ENCODE peak calls at places on chromosome 17, in eight cellular contexts. One of them, this sample, is unnamed.

GRCh38 chr17:81062014-81062413 is 27.1 kb downstream of the BAIAP2 start:
- DNase-seq in AG10803: no peak
- DNase-seq in stimulated activated CD4-positive, alpha-beta T cell treated with anti-CD3 and anti-CD28 coated beads, Interleukin-1b, Interleukin-23, amount 100 ng/mL, for 1 hour: no peak
- DNase-seq in AG04450: no peak
- DNase-seq in EL: no peak
- DNase-seq in T-helper 1 cell: no peak
- DNase-seq in astrocyte of the cerebellum: no peak
- DNase-seq in pancreas: no peak
- DNase-seq in this sample: no peak

GRCh38 chr17:15038656-15039055 is 226.5 kb downstream of the PMP22 start:
- DNase-seq in stimulated activated CD4-positive, alpha-beta T cell treated with anti-CD3 and anti-CD28 coated beads, Interleukin-1b, Interleukin-23, amount 100 ng/mL, for 1 hour: no peak
- DNase-seq in astrocyte of the cerebellum: no peak
- DNase-seq in EL: peak
- DNase-seq in AG10803: peak
- DNase-seq in T-helper 1 cell: no peak
- DNase-seq in AG04450: no peak
- DNase-seq in pancreas: no peak
- DNase-seq in this sample: no peak

GRCh38 chr17:19431691-19432090 is 20.7 kb downstream of the RNF112 start:
- DNase-seq in AG04450: no peak
- DNase-seq in AG10803: no peak
- DNase-seq in stimulated activated CD4-positive, alpha-beta T cell treated with anti-CD3 and anti-CD28 coated beads, Interleukin-1b, Interleukin-23, amount 100 ng/mL, for 1 hour: no peak
- DNase-seq in astrocyte of the cerebellum: no peak
- DNase-seq in pancreas: no peak
- DNase-seq in EL: no peak
- DNase-seq in T-helper 1 cell: no peak
- DNase-seq in this sample: no peak

GRCh38 chr17:17506181-17506741 is 10.1 kb upstream of the RASD1 start:
- DNase-seq in stimulated activated CD4-positive, alpha-beta T cell treated with anti-CD3 and anti-CD28 coated beads, Interleukin-1b, Interleukin-23, amount 100 ng/mL, for 1 hour: no peak
- DNase-seq in AG04450: no peak
- DNase-seq in AG10803: no peak
- DNase-seq in EL: no peak
- DNase-seq in astrocyte of the cerebellum: no peak
- DNase-seq in T-helper 1 cell: no peak
- DNase-seq in pancreas: peak
- DNase-seq in this sample: no peak

GRCh38 chr17:75701288-75701687 is 20.0 kb upstream of the ITGB4 start:
- DNase-seq in AG04450: no peak
- DNase-seq in AG10803: no peak
- DNase-seq in astrocyte of the cerebellum: no peak
- DNase-seq in stimulated activated CD4-positive, alpha-beta T cell treated with anti-CD3 and anti-CD28 coated beads, Interleukin-1b, Interleukin-23, amount 100 ng/mL, for 1 hour: no peak
- DNase-seq in T-helper 1 cell: no peak
- DNase-seq in EL: no peak
- DNase-seq in pancreas: no peak
- DNase-seq in this sample: no peak

GRCh38 chr17:74601944-74602572 is 10.0 kb upstream of the CD300LD start:
- DNase-seq in stimulated activated CD4-positive, alpha-beta T cell treated with anti-CD3 and anti-CD28 coated beads, Interleukin-1b, Interleukin-23, amount 100 ng/mL, for 1 hour: no peak
- DNase-seq in pancreas: peak
- DNase-seq in T-helper 1 cell: no peak
- DNase-seq in AG04450: no peak
- DNase-seq in astrocyte of the cerebellum: no peak
- DNase-seq in AG10803: peak
- DNase-seq in EL: peak
- DNase-seq in this sample: no peak

GRCh38 chr17:61806081-61806828 is 57.1 kb downstream of the BRIP1 start:
- DNase-seq in EL: peak
- DNase-seq in astrocyte of the cerebellum: no peak
- DNase-seq in pancreas: no peak
- DNase-seq in T-helper 1 cell: no peak
- DNase-seq in AG04450: no peak
- DNase-seq in AG10803: no peak
- DNase-seq in stimulated activated CD4-positive, alpha-beta T cell treated with anti-CD3 and anti-CD28 coated beads, Interleukin-1b, Interleukin-23, amount 100 ng/mL, for 1 hour: no peak
- DNase-seq in this sample: no peak

GRCh38 chr17:77464988-77465357 is 324.2 kb downstream of the SEC14L1 start:
- DNase-seq in AG04450: no peak
- DNase-seq in pancreas: no peak
- DNase-seq in T-helper 1 cell: no peak
- DNase-seq in EL: no peak
- DNase-seq in stimulated activated CD4-positive, alpha-beta T cell treated with anti-CD3 and anti-CD28 coated beads, Interleukin-1b, Interleukin-23, amount 100 ng/mL, for 1 hour: no peak
- DNase-seq in astrocyte of the cerebellum: no peak
- DNase-seq in AG10803: no peak
- DNase-seq in this sample: no peak

This sample was measured in mesothelial cell of epicardium.